ENCODE peak calls at places on chromosomes 3 and 15, in five cellular contexts. J, R, V, W and I are unnamed samples.

GRCh38 chr3:53320697-53321096 is 26.6 kb downstream of the DCP1A start:
- DNase-seq in J (no peak), R (peak; percentile 19), V (peak; percentile 55), W (no peak), I (no peak)

GRCh38 chr15:72835289-72835890 is 51.8 kb upstream of the ADPGK start:
- DNase-seq in J (no peak), R (peak; percentile 12), V (peak; percentile 6), W (no peak), I (no peak)

GRCh38 chr3:13042932-13043275 is 30.3 kb downstream of the IQSEC1 start:
- DNase-seq in J (no peak), R (no peak), V (no peak), W (no peak), I (no peak)

GRCh38 chr3:160812304-160812703 is 56.3 kb downstream of the PPM1L start:
- DNase-seq in J (no peak), R (no peak), V (no peak), W (no peak), I (no peak)

GRCh38 chr3:141830508-141830907 is 45.9 kb upstream of the ATP1B3 start:
- DNase-seq in J (no peak), R (peak; percentile 21), V (no peak), W (no peak), I (no peak)

GRCh38 chr3:20108869-20109268 is 68.6 kb downstream of the KAT2B start:
- DNase-seq in J (no peak), R (no peak), V (no peak), W (no peak), I (no peak)

GRCh38 chr15:74375303-74375693 is 7.9 kb upstream of the CYP11A1 start:
- DNase-seq in J (peak; percentile 84), R (peak; percentile 86), V (peak; percentile 79), W (no peak), I (peak; percentile 76)

GRCh38 chr3:60080648-60081047 is 1030.8 kb upstream of the CFAP20DC start:
- DNase-seq in J (no peak), R (no peak), V (no peak), W (no peak), I (no peak)

GRCh38 chr3:39065197-39065596 is 13.4 kb downstream of the WDR48 start:
- DNase-seq in J (no peak), R (peak; percentile 39), V (peak; percentile 31), W (no peak), I (peak; percentile 57)

GRCh38 chr15:39200586-39200985 is 380.3 kb upstream of the THBS1 start:
- DNase-seq in J (no peak), R (no peak), V (no peak), W (no peak), I (no peak)

GRCh38 chr3:99269606-99270355 is 368.3 kb upstream of the DCBLD2 start:
- DNase-seq in J (no peak), R (peak; percentile 67), V (peak; percentile 34), W (no peak), I (peak; percentile 83)

GRCh38 chr15:43975750-43976149 is 148.9 kb downstream of the WDR76 start:
- DNase-seq in J (no peak), R (no peak), V (no peak), W (no peak), I (no peak)

GRCh38 chr3:152961323-152961722 is 126.4 kb downstream of the P2RY1 start:
- DNase-seq in J (no peak), R (peak; percentile 34), V (peak; percentile 49), W (no peak), I (peak; percentile 42)

GRCh38 chr3:127669541-127670228 is 3.1 kb upstream of the ABTB1 start:
- DNase-seq in J (no peak), R (no peak), V (no peak), W (no peak), I (no peak)

GRCh38 chr15:100914876-100915275 is 4.3 kb upstream of the LRRK1 start:
- DNase-seq in J (peak; percentile 52), R (peak; percentile 18), V (no peak), W (no peak), I (no peak)

GRCh38 chr15:56725386-56725785 is 7.9 kb downstream of the ZNF280D start:
- DNase-seq in J (no peak), R (no peak), V (no peak), W (no peak), I (no peak)

GRCh38 chr3:16028604-16029003 is 145.9 kb upstream of the GALNT15 start:
- DNase-seq in J (no peak), R (peak; percentile 45), V (peak; percentile 31), W (no peak), I (peak; percentile 31)

DNA sequence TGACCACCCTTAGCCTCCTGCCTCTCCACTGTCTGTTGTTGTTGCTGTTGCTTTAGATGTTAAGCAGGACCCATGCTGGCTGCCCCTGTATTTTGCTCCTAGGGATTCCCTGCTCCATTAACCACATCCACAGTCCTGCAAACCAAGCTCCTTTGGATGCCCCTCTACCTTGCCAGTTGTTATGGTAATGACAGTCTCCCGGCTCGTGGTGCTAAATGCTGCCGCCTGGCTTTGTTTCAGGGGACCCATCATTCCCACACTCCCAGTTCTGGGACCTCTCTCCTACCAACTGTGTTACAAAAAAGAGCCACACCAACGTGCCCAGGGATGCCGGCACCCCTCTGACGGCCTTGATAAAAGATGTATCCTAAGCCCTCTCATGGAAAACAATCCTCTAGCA is 15.5 kb upstream of the MCCC1 start:
- DNase-seq in J (no peak), R (no peak), V (no peak), W (no peak), I (no peak)
- H3K4me3 ChIP-seq in J (no peak overlapping the region), R (no peak overlapping the region), V (no peak overlapping the region), W (no peak overlapping the region), I (no peak overlapping the region)

GRCh38 chr3:120404876-120405275 is 45.9 kb downstream of the FSTL1 start:
- DNase-seq in J (no peak), R (no peak), V (peak; percentile 58), W (no peak), I (no peak)
- TF ChIP-seq CTCF in J (no peak), R (no peak), V (no peak), W (no peak), I (no peak)

GRCh38 chr3:24533557-24534193 is 39.0 kb upstream of the THRB start:
- DNase-seq in J (no peak), R (no peak), V (no peak), W (no peak), I (no peak)
- H3K4me3 ChIP-seq in J (no peak overlapping the region), R (no peak overlapping the region), V (no peak overlapping the region), W (no peak overlapping the region), I (no peak overlapping the region)

DNA sequence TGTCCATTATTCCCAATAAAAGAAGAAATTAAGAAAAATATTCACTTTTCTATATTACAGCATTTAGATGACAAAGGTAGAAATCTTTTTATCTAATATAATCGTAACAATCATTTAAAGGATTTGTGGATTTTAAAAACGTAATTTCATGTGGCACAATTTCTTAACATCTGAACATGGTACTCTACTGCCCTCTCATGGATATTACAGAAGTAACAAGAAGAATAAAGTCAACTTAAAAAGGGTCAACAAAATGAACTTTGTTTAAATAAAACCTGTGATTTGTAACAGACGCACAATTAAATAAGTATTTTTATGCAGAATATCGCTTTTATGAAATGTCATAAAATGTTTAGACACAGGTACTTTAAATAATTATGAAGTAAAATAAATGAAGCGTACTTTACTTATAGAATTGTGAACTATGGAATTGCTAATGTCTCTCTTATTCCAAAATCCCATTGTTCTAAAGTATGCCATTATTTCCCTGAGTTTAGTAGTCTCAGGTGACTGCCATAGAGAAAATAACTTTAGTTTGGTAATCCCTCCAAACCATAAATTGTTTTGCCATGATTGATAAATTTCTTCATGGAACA is 366.8 kb upstream of the ZNF385D start:
- DNase-seq in J (no peak), R (peak; percentile 73), V (peak; percentile 73), W (no peak), I (peak; percentile 64)
- TF ChIP-seq CTCF in J (peak; percentile 18), R (peak; percentile 57), V (peak; percentile 58), W (peak; percentile 54), I (peak; percentile 76)

GRCh38 chr3:188104050-188104449 is 49.9 kb upstream of the LPP start:
- DNase-seq in J (no peak), R (peak; percentile 35), V (no peak), W (no peak), I (no peak)

GRCh38 chr3:188108703-188109412 is 45.1 kb upstream of the LPP start:
- DNase-seq in J (no peak), R (no peak), V (no peak), W (no peak), I (peak; percentile 8)

GRCh38 chr3:188106454-188106853 is 47.5 kb upstream of the LPP start:
- DNase-seq in J (no peak), R (no peak), V (no peak), W (no peak), I (no peak)

GRCh38 chr3:188106006-188106405 is 48.0 kb upstream of the LPP start:
- DNase-seq in J (no peak), R (no peak), V (no peak), W (no peak), I (no peak)

GRCh38 chr3:188106898-188107684 is 46.9 kb upstream of the LPP start:
- DNase-seq in J (no peak), R (no peak), V (no peak), W (no peak), I (no peak)
- H3K4me3 ChIP-seq in J (no peak overlapping the region), R (no peak overlapping the region), V (no peak overlapping the region), W (no peak overlapping the region), I (no peak overlapping the region)

GRCh38 chr3:154954750-154955149 is 125.4 kb upstream of the MME start:
- DNase-seq in J (no peak), R (peak; percentile 84), V (peak; percentile 86), W (no peak), I (peak; percentile 78)
- TF ChIP-seq CTCF in J (peak; percentile 2), R (peak; percentile 69), V (peak; percentile 77), W (peak; percentile 24), I (peak; percentile 70)

GRCh38 chr3:58824285-58824684 is 157.7 kb upstream of the FAM3D start:
- DNase-seq in J (no peak), R (peak; percentile 79), V (peak; percentile 71), W (no peak), I (peak; percentile 66)

DNA sequence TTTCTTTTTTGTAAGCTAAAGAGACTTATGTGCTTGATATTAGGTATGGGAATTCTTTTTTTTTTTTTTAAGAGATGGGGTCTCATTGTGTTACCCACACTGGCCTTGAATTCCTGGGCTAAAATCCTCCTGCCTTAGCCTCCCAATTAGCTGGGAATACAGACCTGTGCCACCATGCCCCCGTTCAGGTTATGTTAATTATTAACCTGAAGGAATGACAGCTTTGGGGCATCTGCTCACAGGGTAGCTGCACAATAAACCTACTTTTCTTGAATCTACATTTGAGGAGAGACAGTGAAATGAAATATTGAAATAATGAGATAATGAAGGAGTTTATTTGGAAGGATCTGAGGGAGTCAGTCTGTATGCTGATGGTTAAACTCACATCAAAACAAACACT is 158.2 kb upstream of the FAM3D start:
- DNase-seq in J (no peak), R (no peak), V (no peak), W (no peak), I (no peak)
- H3K4me3 ChIP-seq in J (no peak overlapping the region), R (no peak overlapping the region), V (no peak overlapping the region), W (no peak overlapping the region), I (no peak overlapping the region)

DNA sequence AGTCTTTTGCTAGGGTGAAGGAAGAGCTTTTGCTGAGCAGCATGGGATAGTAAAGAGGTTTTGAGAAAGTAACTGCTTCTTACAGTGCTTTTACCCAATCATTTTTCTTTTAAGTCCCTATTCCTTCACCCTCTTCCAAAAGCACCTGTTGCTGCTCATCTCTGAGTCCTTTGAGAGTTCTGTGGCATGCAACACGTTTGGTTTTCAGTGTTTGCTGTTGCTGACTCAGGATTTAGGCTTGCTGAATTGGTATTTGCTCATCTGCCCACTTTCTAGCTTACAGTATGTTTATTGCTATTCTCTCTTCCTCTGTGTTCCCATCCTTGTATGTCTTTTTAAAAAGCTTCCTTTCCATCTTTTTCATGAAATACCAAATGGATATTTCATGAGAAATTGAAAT is 55.9 kb upstream of the THRB start:
- DNase-seq in J (no peak), R (no peak), V (peak; percentile 31), W (no peak), I (peak; percentile 33)
- TF ChIP-seq CTCF in J (no peak), R (no peak), V (no peak), W (no peak), I (no peak)